ENCODE peak calls at places on chromosomes 12 and 14, in ten cellular contexts. O is MG63; H is NCI-H345; G is occipital lobe; K is activated CD4-positive, alpha-beta T cell treated with anti-CD3 and anti-CD28 coated beads, Interleukin-2, amount 50 U/mL, for 1 hour; D is AG20443; W is NCI-H2081; F is NCI-H2107; E is activated CD8-positive, alpha-beta memory T cell treated with anti-CD3 and anti-CD28 coated beads, Interleukin-2, amount 50 U/mL, for 4 hours; L is GM19239. Z is an unnamed sample.

GRCh38 chr12:61414470-61414869 is 845.7 kb upstream of the USP15 start:
- DNase-seq in O (no peak), K (no peak), W (no peak), F (no peak), H (no peak), D (no peak), G (no peak), L (no peak), E (no peak), Z (no peak)

GRCh38 chr14:70201994-70202393 is 13.2 kb upstream of the SLC8A3 start:
- DNase-seq in L (no peak), O (no peak), H (no peak), K (no peak), F (no peak), G (no peak), E (no peak), W (no peak), D (no peak), Z (no peak)

GRCh38 chr12:9331218-9331626 is 123.0 kb upstream of the PZP start:
- DNase-seq in E (peak), F (peak), G (peak), O (peak), H (peak), L (peak), K (peak), D (peak), W (peak), Z (peak)

GRCh38 chr14:71539660-71540285 is 392.5 kb upstream of the RGS6 start:
- DNase-seq in E (no peak), L (no peak), D (no peak), G (no peak), K (no peak), O (no peak), H (no peak), W (no peak), F (no peak), Z (no peak)

GRCh38 chr12:10395390-10395998 is 5.7 kb upstream of the KLRK1 start:
- DNase-seq in H (no peak), K (no peak), O (peak), L (no peak), D (peak), F (no peak), E (no peak), G (no peak), W (peak), Z (no peak)

GRCh38 chr14:24197066-24197465 is 1.8 kb upstream of the TM9SF1 start:
- DNase-seq in G (no peak), D (no peak), F (no peak), K (no peak), O (no peak), W (no peak), H (no peak), E (no peak), L (no peak), Z (no peak)

GRCh38 chr12:40039598-40039997 is 66.3 kb downstream of the SLC2A13 start:
- DNase-seq in H (no peak), W (no peak), E (no peak), F (no peak), K (no peak), D (no peak), O (no peak), L (no peak), G (no peak), Z (no peak)

GRCh38 chr12:66387067-66387466 is 84.8 kb downstream of the HELB start:
- DNase-seq in L (no peak), G (no peak), F (no peak), O (no peak), E (no peak), W (no peak), D (no peak), K (no peak), H (no peak), Z (no peak)

GRCh38 chr14:61973981-61974380 is 211.8 kb downstream of the SNAPC1 start:
- DNase-seq in E (no peak), H (no peak), W (no peak), F (no peak), L (no peak), G (no peak), K (no peak), O (peak), D (peak), Z (no peak)

GRCh38 chr12:26338574-26339572 is 143.5 kb downstream of the SSPN start:
- DNase-seq in K (no peak), L (no peak), W (no peak), O (no peak), D (peak), H (no peak), F (no peak), G (peak), E (no peak), Z (no peak)

GRCh38 chr12:50066402-50066801 is 9.0 kb downstream of the ASIC1 start:
- DNase-seq in F (no peak), O (peak), G (no peak), K (no peak), W (no peak), D (peak), E (no peak), H (no peak), L (no peak), Z (no peak)

GRCh38 chr12:54229624-54230212 is 40.9 kb upstream of the SMUG1 start:
- DNase-seq in W (no peak), F (no peak), G (no peak), K (no peak), D (peak), H (no peak), O (peak), E (no peak), L (no peak), Z (no peak)

GRCh38 chr14:71362920-71363584 is 455.8 kb downstream of the PCNX1 start:
- DNase-seq in G (no peak), W (no peak), E (no peak), L (no peak), D (peak), F (no peak), O (no peak), H (no peak), K (no peak), Z (no peak)

GRCh38 chr12:96719671-96720362 is 187.2 kb upstream of the NEDD1 start:
- DNase-seq in W (peak), O (no peak), F (peak), H (peak), D (peak), G (no peak), E (no peak), L (peak), K (no peak), Z (no peak)

GRCh38 chr12:53070901-53071492 is 8.2 kb downstream of the SPRYD3 start:
- DNase-seq in F (no peak), O (no peak), W (no peak), L (no peak), G (no peak), E (no peak), K (no peak), H (no peak), D (no peak), Z (no peak)

GRCh38 chr12:109170335-109170734 is 53.9 kb downstream of the ACACB start:
- DNase-seq in G (no peak), O (no peak), W (no peak), K (no peak), E (no peak), H (no peak), L (no peak), D (no peak), F (no peak), Z (no peak)

GRCh38 chr12:20445693-20446092 is 77.4 kb downstream of the PDE3A start:
- DNase-seq in O (no peak), L (no peak), G (no peak), W (no peak), F (no peak), E (no peak), D (no peak), H (no peak), K (no peak), Z (no peak)

GRCh38 chr12:52848661-52849255 is at the start of gene KRT78:
- DNase-seq in G (no peak), F (no peak), H (no peak), O (no peak), L (no peak), E (no peak), D (no peak), K (no peak), W (no peak), Z (no peak)

GRCh38 chr12:19411234-19412221 is 27.8 kb upstream of the AEBP2 start:
- DNase-seq in E (no peak), W (no peak), O (no peak), D (no peak), K (no peak), G (no peak), L (no peak), F (no peak), H (no peak), Z (no peak)

GRCh38 chr14:55188686-55189295 is 2.6 kb downstream of the DLGAP5 start:
- DNase-seq in L (no peak), K (no peak), D (peak), F (no peak), O (no peak), E (no peak), H (no peak), G (no peak), W (no peak), Z (no peak)

GRCh38 chr12:107702106-107702505 is 16.5 kb downstream of the PWP1 start:
- DNase-seq in K (no peak), D (no peak), H (no peak), L (no peak), E (no peak), F (no peak), G (no peak), O (no peak), W (no peak), Z (no peak)

GRCh38 chr12:2900642-2901041 is 10.0 kb downstream of the TULP3 start:
- DNase-seq in O (no peak), K (no peak), H (no peak), W (no peak), G (no peak), F (no peak), E (no peak), L (no peak), D (no peak), Z (no peak)

GRCh38 chr12:90043264-90043663 is 334.6 kb upstream of the ATP2B1 start:
- DNase-seq in H (no peak), K (no peak), D (peak), L (no peak), E (no peak), O (no peak), F (no peak), G (no peak), W (no peak), Z (no peak)

GRCh38 chr14:56816575-56817391 is 6.5 kb upstream of the OTX2 start:
- DNase-seq in L (no peak), K (no peak), D (no peak), F (no peak), O (no peak), E (no peak), H (no peak), G (no peak), W (no peak), Z (no peak)

GRCh38 chr12:94134226-94134795 is 14.1 kb upstream of the PLXNC1 start:
- DNase-seq in L (peak), G (no peak), D (peak), K (peak), W (peak), E (no peak), H (peak), F (no peak), O (no peak), Z (no peak)

GRCh38 chr12:57483466-57483865 is 3.8 kb upstream of the ARHGAP9 start:
- DNase-seq in G (no peak), L (no peak), H (no peak), W (no peak), K (no peak), O (no peak), F (no peak), D (peak), E (no peak), Z (no peak)

GRCh38 chr12:69442894-69443293 is 27.3 kb upstream of the FRS2 start:
- DNase-seq in E (no peak), L (no peak), K (no peak), F (no peak), O (peak), D (no peak), W (no peak), H (peak), G (no peak), Z (no peak)

GRCh38 chr14:50887476-50887875 is 15.6 kb downstream of the ABHD12B start:
- DNase-seq in H (no peak), L (no peak), F (no peak), K (no peak), W (no peak), O (no peak), D (no peak), G (no peak), E (no peak), Z (no peak)

GRCh38 chr12:131460516-131460915 is 250.4 kb upstream of the SFSWAP start:
- DNase-seq in E (no peak), W (no peak), O (peak), K (no peak), G (no peak), F (no peak), L (no peak), H (no peak), D (no peak), Z (no peak)

GRCh38 chr12:102962986-102963385 is 5.5 kb downstream of the ASCL1 start:
- DNase-seq in E (no peak), F (no peak), W (peak), H (no peak), G (no peak), K (no peak), D (no peak), O (no peak), L (no peak), Z (no peak)

GRCh38 chr14:24032727-24033418 is 18.9 kb upstream of the CARMIL3 start:
- DNase-seq in L (no peak), F (no peak), W (no peak), H (no peak), G (peak), O (no peak), D (peak), K (no peak), E (no peak), Z (no peak)

GRCh38 chr12:115811066-115811465 is 466.4 kb downstream of the MED13L start:
- DNase-seq in L (no peak), F (no peak), W (no peak), E (no peak), K (no peak), H (no peak), D (no peak), O (no peak), G (no peak), Z (no peak)

Z was measured in stimulated activated CD4-positive, alpha-beta T cell treated with anti-CD3 and anti-CD28 coated beads, Interleukin-12 subunit alpha, Interleukin-12 subunit beta, amount 100 ng/mL, for 48 hours.